ENCODE peak calls at places on chromosomes 16 and 17, in four cellular contexts. W is hepatocyte, E is neural progenitor cell, F is fibroblast of lung. X is an unnamed sample.
A peak's percentile ranks its signal among the peaks of the same experiment; 100 is the strongest.

GRCh38 chr17:2892305-2892971 is 96.2 kb downstream of the RAP1GAP2 start:
- DNase-seq in W (peak; percentile 85), E (no peak), F (peak; percentile 92), X (peak; percentile 77)

GRCh38 chr17:340074-340473 is 12.5 kb downstream of the RPH3AL start:
- DNase-seq in W (no peak), E (no peak), F (no peak), X (no peak)

GRCh38 chr17:41734139-41734948 is at the start of gene HAP1:
- DNase-seq in W (peak; percentile 43), E (peak; percentile 79), F (peak; percentile 19), X (no peak)

GRCh38 chr16:2497116-2497630 is 16.6 kb upstream of the ATP6V0C start:
- DNase-seq in W (no peak), E (no peak), F (no peak), X (no peak)

GRCh38 chr17:49969134-49969759 is at the start of gene DLX4:
- DNase-seq in W (no peak), E (peak; percentile 57), F (no peak), X (no peak)

GRCh38 chr17:78263063-78263735 is 31.8 kb downstream of the TMEM235 start:
- DNase-seq in W (peak; percentile 65), E (no peak), F (no peak), X (no peak)

GRCh38 chr16:85746431-85747227 is 4.3 kb downstream of the C16orf74 start:
- DNase-seq in W (no peak), E (no peak), F (peak; percentile 48), X (peak; percentile 90)

GRCh38 chr17:13919818-13920217 is 149.5 kb upstream of the COX10 start:
- DNase-seq in W (no peak), E (no peak), F (peak; percentile 6), X (no peak)

GRCh38 chr16:84611041-84611440 is 6.8 kb downstream of the COTL1 start:
- DNase-seq in W (no peak), E (no peak), F (peak; percentile 52), X (no peak)

GRCh38 chr16:48818257-48818656 is 208.3 kb upstream of the N4BP1 start:
- DNase-seq in W (no peak), E (no peak), F (no peak), X (no peak)

GRCh38 chr16:7183768-7184167 is 148.9 kb upstream of the RBFOX1 start:
- DNase-seq in W (no peak), E (no peak), F (no peak), X (no peak)

GRCh38 chr16:13429411-13429810 is 490.5 kb upstream of the ERCC4 start:
- DNase-seq in W (no peak), E (no peak), F (peak; percentile 4), X (no peak)

GRCh38 chr16:85657996-85658395 is 30.8 kb downstream of the GINS2 start:
- DNase-seq in W (no peak), E (no peak), F (no peak), X (no peak)

GRCh38 chr16:12311309-12311708 is 334.8 kb downstream of the SNX29 start:
- DNase-seq in W (no peak), E (peak; percentile 34), F (no peak), X (no peak)

GRCh38 chr17:57849163-57849873 is 526 bp downstream of the MRPS23 start:
- DNase-seq in W (no peak), E (no peak), F (no peak), X (no peak)

GRCh38 chr16:29192329-29193247 is 207.7 kb downstream of the LAT start:
- DNase-seq in W (no peak), E (no peak), F (no peak), X (peak; percentile 22)

GRCh38 chr17:12591336-12591735 is 74.4 kb upstream of the MYOCD start:
- DNase-seq in W (no peak), E (peak; percentile 20), F (no peak), X (no peak)

GRCh38 chr17:3937359-3937758 is 21.1 kb upstream of the P2RX1 start:
- DNase-seq in W (no peak), E (no peak), F (no peak), X (no peak)

GRCh38 chr17:39661044-39661406 is 4.1 kb upstream of the TCAP start:
- DNase-seq in W (no peak), E (peak; percentile 44), F (no peak), X (no peak)

GRCh38 chr16:88920618-88921602 is 54.5 kb upstream of the PABPN1L start:
- DNase-seq in W (peak; percentile 74), E (no peak), F (peak; percentile 55), X (peak; percentile 77)

GRCh38 chr17:39194089-39194984 is 3.1 kb downstream of the CACNB1 start:
- DNase-seq in W (peak; percentile 61), E (peak; percentile 81), F (peak; percentile 69), X (no peak)

GRCh38 chr17:37067555-37068111 is 118.9 kb downstream of the AATF start:
- DNase-seq in W (peak; percentile 72), E (no peak), F (peak; percentile 72), X (peak; percentile 84)

GRCh38 chr16:17235147-17235817 is 235.5 kb downstream of the XYLT1 start:
- DNase-seq in W (no peak), E (no peak), F (no peak), X (no peak)

GRCh38 chr16:346587-346986 is 5.9 kb downstream of the AXIN1 start:
- DNase-seq in W (no peak), E (peak; percentile 1), F (peak; percentile 77), X (no peak)

GRCh38 chr16:71995038-71995437 is 5.2 kb downstream of the PKD1L3 start:
- DNase-seq in W (no peak), E (peak; percentile 25), F (no peak), X (no peak)

GRCh38 chr17:6408271-6408670 is 26.6 kb downstream of the AIPL1 start:
- DNase-seq in W (no peak), E (peak; percentile 39), F (no peak), X (no peak)

GRCh38 chr16:28984619-28985135 is at the start of gene LAT:
- DNase-seq in W (no peak), E (no peak), F (no peak), X (no peak)

GRCh38 chr16:55830658-55831294 is 2.1 kb downstream of the CES1 start:
- DNase-seq in W (no peak), E (no peak), F (no peak), X (no peak)

GRCh38 chr16:27918755-27919154 is 144.8 kb downstream of the GSG1L start:
- DNase-seq in W (no peak), E (no peak), F (peak; percentile 23), X (no peak)

GRCh38 chr16:23453338-23454052 is 506 bp upstream of the COG7 start:
- DNase-seq in W (no peak), E (no peak), F (no peak), X (no peak)

GRCh38 chr17:57604771-57605733 is 140.0 kb downstream of the CCDC182 start:
- DNase-seq in W (peak; percentile 74), E (peak; percentile 38), F (peak; percentile 55), X (no peak)

GRCh38 chr17:45277216-45277849 is 15.4 kb upstream of the SPATA32 start:
- DNase-seq in W (peak; percentile 96), E (peak; percentile 94), F (peak; percentile 82), X (peak; percentile 89)

DNA sequence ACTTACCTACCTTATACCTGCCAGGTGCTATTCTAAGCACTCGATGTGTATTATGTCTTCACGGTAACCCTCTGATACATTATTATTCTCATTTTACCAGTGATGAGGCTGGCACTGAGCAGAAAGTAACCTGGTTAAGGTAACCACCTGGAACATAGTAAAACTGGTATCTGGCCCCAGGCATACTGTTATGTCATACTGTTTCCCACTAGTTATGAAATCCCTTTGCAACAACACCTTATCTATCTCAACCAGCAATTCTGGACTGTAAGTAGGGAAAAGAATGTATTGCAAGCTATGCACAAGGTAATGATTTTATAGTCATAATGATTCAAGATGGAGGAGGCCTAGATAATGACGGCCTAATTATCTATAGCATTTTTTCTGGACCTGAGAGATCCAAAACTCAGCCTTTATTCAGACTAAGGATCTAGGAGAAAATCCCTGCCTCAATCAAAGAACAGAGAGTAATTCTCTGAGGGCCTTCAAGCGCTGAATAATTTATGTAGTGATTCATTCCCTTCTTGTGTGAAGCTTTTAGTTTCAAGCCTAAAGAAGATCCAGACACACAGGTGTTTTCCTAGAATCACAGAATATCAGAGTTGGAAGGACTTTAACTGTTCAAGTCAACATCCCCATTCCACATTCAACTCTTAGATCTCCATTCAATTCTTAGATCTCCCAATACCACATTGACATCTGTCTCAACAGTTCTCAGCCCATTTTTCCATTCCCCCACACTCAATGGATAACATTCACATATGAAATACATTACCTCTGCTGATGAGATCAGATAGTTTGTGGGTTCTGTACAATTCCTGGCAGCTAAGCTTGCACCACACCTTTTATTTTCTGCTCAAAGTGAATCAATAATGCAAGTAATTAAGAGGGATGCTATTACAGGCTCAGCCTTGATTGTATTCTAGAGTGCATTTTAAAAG is 14.9 kb upstream of the MMD start:
- DNase-seq in W (no peak), E (no peak), F (no peak), X (no peak)
- H3K27ac ChIP-seq in W (no peak overlapping the region), E (peak overlapping the region; percentile 94), F (no peak overlapping the region), X (peak overlapping the region; percentile 14)

GRCh38 chr16:57372372-57373116 is at the start of gene CX3CL1:
- DNase-seq in W (peak; percentile 88), E (peak; percentile 93), F (peak; percentile 75), X (no peak)
- H2AFZ ChIP-seq in W (peak within 1 kb of the TSS; percentile 43), E (peak within 1 kb of the TSS; percentile 80), F (no peak within 1 kb of the TSS), X (no peak within 1 kb of the TSS)

DNA sequence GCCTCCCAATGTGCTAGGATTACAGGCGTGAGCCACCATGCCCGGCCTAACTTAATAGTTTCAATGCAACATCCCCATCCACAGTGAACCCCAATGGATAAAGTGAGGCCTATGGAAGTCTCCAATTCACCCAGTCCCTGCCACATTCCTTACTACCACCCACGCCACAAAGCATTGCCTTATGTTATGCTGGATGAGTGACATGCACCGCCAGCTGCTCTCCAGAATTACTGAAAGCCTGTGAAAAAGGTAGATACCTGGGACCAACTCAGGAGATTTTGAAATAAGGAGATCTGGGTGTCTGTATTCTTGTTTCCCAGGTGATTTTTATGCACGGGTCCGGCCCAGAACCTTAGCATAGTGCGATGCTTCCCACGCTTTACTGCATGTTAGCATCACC is 16.9 kb upstream of the GAS7 start:
- DNase-seq in W (no peak), E (no peak), F (no peak), X (no peak)
- TF ChIP-seq EZH2 in W (no peak), E (no peak), F (no peak), X (no peak)

DNA sequence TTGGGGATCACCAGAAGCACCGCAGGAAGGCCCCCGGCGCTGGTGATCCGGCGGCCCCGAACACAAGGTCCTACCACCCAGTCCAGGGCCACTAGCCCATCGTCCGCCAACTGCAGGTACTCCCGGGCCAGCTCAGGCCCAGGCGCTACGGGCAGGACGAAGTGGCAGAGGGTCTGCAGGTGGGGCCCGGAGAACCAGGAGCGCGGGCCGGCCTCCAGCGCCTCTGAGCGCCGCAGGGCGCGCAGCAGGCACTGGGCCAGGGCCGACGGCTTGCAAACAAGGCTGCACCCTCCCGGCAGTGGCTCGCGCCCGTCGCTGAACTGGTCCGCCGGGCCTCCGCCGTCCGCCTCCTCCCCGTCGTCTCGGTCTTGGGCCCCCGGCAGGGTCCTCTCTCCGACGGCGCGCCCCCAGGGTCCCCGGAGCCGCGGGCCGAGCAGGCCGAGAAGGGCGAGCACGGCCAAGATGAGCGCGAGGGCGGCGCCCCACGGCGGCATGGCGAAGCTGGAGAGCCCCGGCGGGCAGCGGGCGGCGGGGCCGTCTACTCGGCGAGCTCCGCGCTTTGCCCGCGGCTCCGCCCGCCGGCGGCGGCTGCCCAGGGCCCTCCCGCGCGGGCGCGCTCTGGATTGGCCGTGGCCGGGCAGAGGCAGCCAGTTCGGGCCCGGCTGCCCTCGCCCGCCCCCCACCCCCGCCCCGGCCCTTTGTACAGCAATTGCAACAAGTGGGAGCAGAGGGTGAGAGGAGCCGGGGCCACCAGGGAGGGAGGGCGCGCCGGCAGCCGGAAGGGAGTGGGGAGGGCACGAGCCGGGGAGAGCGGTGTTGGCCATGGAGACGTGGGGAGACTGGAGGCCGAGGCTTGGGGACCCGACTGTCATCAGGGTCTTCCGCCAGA is at the start of gene ABHD15:
- DNase-seq in W (peak; percentile 90), E (peak; percentile 84), F (peak; percentile 65), X (peak; percentile 58)
- H3K27ac ChIP-seq in W (peak within 1 kb of the TSS; percentile 90), E (no peak within 1 kb of the TSS), F (peak within 1 kb of the TSS; percentile 53), X (peak within 1 kb of the TSS; percentile 53)

X was measured in PC-9.